ENCODE peak calls at places on chromosomes 4 and X, in seven cellular contexts. One of them, this sample, is unnamed.

GRCh38 chr4:174222266-174222872 is 61.1 kb downstream of the FBXO8 start:
- DNase-seq in IMR-90: peak; percentile 29
- DNase-seq in adrenal gland: no peak
- DNase-seq in right atrium auricular region: no peak
- DNase-seq in left ventricle myocardium inferior: no peak
- DNase-seq in mammary epithelial cell: peak; percentile 14
- DNase-seq in GM23248: peak; percentile 51
- DNase-seq in this sample: no peak

GRCh38 chr4:139015948-139016451 is 419 bp downstream of the NOCT start:
- DNase-seq in left ventricle myocardium inferior: peak; percentile 30
- DNase-seq in adrenal gland: peak; percentile 71
- DNase-seq in IMR-90: peak; percentile 20
- DNase-seq in mammary epithelial cell: peak; percentile 42
- DNase-seq in GM23248: peak; percentile 61
- DNase-seq in right atrium auricular region: no peak
- DNase-seq in this sample: peak; percentile 28

GRCh38 chr4:105544517-105544916 is 7.9 kb upstream of the ARHGEF38 start:
- DNase-seq in IMR-90: no peak
- DNase-seq in GM23248: no peak
- DNase-seq in right atrium auricular region: no peak
- DNase-seq in left ventricle myocardium inferior: no peak
- DNase-seq in adrenal gland: no peak
- DNase-seq in mammary epithelial cell: no peak
- DNase-seq in this sample: no peak

GRCh38 chr4:133112641-133113040 is 36.5 kb upstream of the PCDH10 start:
- DNase-seq in adrenal gland: no peak
- DNase-seq in left ventricle myocardium inferior: no peak
- DNase-seq in IMR-90: no peak
- DNase-seq in mammary epithelial cell: no peak
- DNase-seq in right atrium auricular region: no peak
- DNase-seq in GM23248: no peak
- DNase-seq in this sample: no peak

GRCh38 chrX:21683910-21684309 is 25.8 kb upstream of the KLHL34 start:
- DNase-seq in GM23248: peak; percentile 69
- DNase-seq in adrenal gland: no peak
- DNase-seq in left ventricle myocardium inferior: no peak
- DNase-seq in IMR-90: peak; percentile 74
- DNase-seq in mammary epithelial cell: no peak
- DNase-seq in right atrium auricular region: no peak
- DNase-seq in this sample: no peak

GRCh38 chrX:72142094-72142843 is 10.6 kb upstream of the RTL5 start:
- DNase-seq in left ventricle myocardium inferior: no peak
- DNase-seq in GM23248: no peak
- DNase-seq in IMR-90: no peak
- DNase-seq in right atrium auricular region: no peak
- DNase-seq in mammary epithelial cell: no peak
- DNase-seq in adrenal gland: peak; percentile 69
- DNase-seq in this sample: no peak

GRCh38 chr4:10554694-10555093 is 97.5 kb upstream of the ZNF518B start:
- DNase-seq in GM23248: peak; percentile 78
- DNase-seq in right atrium auricular region: peak; percentile 67
- DNase-seq in IMR-90: peak; percentile 59
- DNase-seq in mammary epithelial cell: peak; percentile 61
- DNase-seq in adrenal gland: peak; percentile 84
- DNase-seq in left ventricle myocardium inferior: no peak
- DNase-seq in this sample: no peak

GRCh38 chr4:40916880-40917279 is 167.1 kb downstream of the NSUN7 start:
- DNase-seq in mammary epithelial cell: no peak
- DNase-seq in right atrium auricular region: no peak
- DNase-seq in left ventricle myocardium inferior: peak; percentile 38
- DNase-seq in adrenal gland: peak; percentile 63
- DNase-seq in GM23248: peak; percentile 57
- DNase-seq in IMR-90: no peak
- DNase-seq in this sample: no peak

GRCh38 chrX:38754102-38754790 is 47.0 kb upstream of the MID1IP1 start:
- DNase-seq in mammary epithelial cell: peak; percentile 35
- DNase-seq in left ventricle myocardium inferior: no peak
- DNase-seq in right atrium auricular region: no peak
- DNase-seq in adrenal gland: peak; percentile 60
- DNase-seq in GM23248: peak; percentile 61
- DNase-seq in IMR-90: peak; percentile 58
- DNase-seq in this sample: peak; percentile 1

GRCh38 chr4:13966241-13967195 is 339.0 kb upstream of the BOD1L1 start:
- DNase-seq in GM23248: peak; percentile 87
- DNase-seq in adrenal gland: no peak
- DNase-seq in right atrium auricular region: no peak
- DNase-seq in mammary epithelial cell: peak; percentile 46
- DNase-seq in left ventricle myocardium inferior: no peak
- DNase-seq in IMR-90: peak; percentile 82
- DNase-seq in this sample: no peak

GRCh38 chr4:20773144-20773997 is 73.1 kb downstream of the PACRGL start:
- DNase-seq in IMR-90: peak; percentile 54
- DNase-seq in right atrium auricular region: peak; percentile 58
- DNase-seq in left ventricle myocardium inferior: no peak
- DNase-seq in GM23248: peak; percentile 82
- DNase-seq in adrenal gland: peak; percentile 56
- DNase-seq in mammary epithelial cell: peak; percentile 53
- DNase-seq in this sample: peak; percentile 1

GRCh38 chr4:114077610-114078009 is 98.2 kb upstream of the ARSJ start:
- DNase-seq in IMR-90: peak; percentile 92
- DNase-seq in GM23248: peak; percentile 93
- DNase-seq in right atrium auricular region: no peak
- DNase-seq in left ventricle myocardium inferior: no peak
- DNase-seq in adrenal gland: no peak
- DNase-seq in mammary epithelial cell: peak; percentile 73
- DNase-seq in this sample: no peak

GRCh38 chr4:114398386-114398785 is 200.2 kb upstream of the UGT8 start:
- DNase-seq in mammary epithelial cell: no peak
- DNase-seq in IMR-90: no peak
- DNase-seq in right atrium auricular region: no peak
- DNase-seq in adrenal gland: no peak
- DNase-seq in GM23248: no peak
- DNase-seq in left ventricle myocardium inferior: no peak
- DNase-seq in this sample: no peak

GRCh38 chr4:186726440-186727148 is 2.9 kb upstream of the FAT1 start:
- DNase-seq in IMR-90: peak; percentile 80
- DNase-seq in mammary epithelial cell: peak; percentile 89
- DNase-seq in left ventricle myocardium inferior: peak; percentile 67
- DNase-seq in right atrium auricular region: no peak
- DNase-seq in adrenal gland: no peak
- DNase-seq in GM23248: peak; percentile 89
- DNase-seq in this sample: peak; percentile 31

GRCh38 chr4:118173956-118174355 is 139.7 kb downstream of the NDST3 start:
- DNase-seq in GM23248: peak; percentile 81
- DNase-seq in left ventricle myocardium inferior: no peak
- DNase-seq in mammary epithelial cell: peak; percentile 53
- DNase-seq in IMR-90: peak; percentile 96
- DNase-seq in right atrium auricular region: no peak
- DNase-seq in adrenal gland: no peak
- DNase-seq in this sample: no peak

GRCh38 chr4:80085081-80085480 is 12.1 kb upstream of the ANTXR2 start:
- DNase-seq in adrenal gland: no peak
- DNase-seq in left ventricle myocardium inferior: no peak
- DNase-seq in GM23248: no peak
- DNase-seq in IMR-90: no peak
- DNase-seq in mammary epithelial cell: no peak
- DNase-seq in right atrium auricular region: no peak
- DNase-seq in this sample: no peak

GRCh38 chr4:151260526-151260925 is 16.4 kb upstream of the PRSS48 start:
- DNase-seq in left ventricle myocardium inferior: no peak
- DNase-seq in IMR-90: no peak
- DNase-seq in right atrium auricular region: no peak
- DNase-seq in mammary epithelial cell: peak; percentile 73
- DNase-seq in adrenal gland: no peak
- DNase-seq in GM23248: peak; percentile 54
- DNase-seq in this sample: no peak

GRCh38 chrX:50081282-50081955 is 119.4 kb downstream of the AKAP4 start:
- DNase-seq in right atrium auricular region: no peak
- DNase-seq in IMR-90: peak; percentile 13
- DNase-seq in GM23248: peak; percentile 10
- DNase-seq in mammary epithelial cell: no peak
- DNase-seq in left ventricle myocardium inferior: peak; percentile 19
- DNase-seq in adrenal gland: peak; percentile 72
- DNase-seq in this sample: no peak

GRCh38 chrX:18026171-18026570 is 165.1 kb upstream of the RAI2 start:
- DNase-seq in adrenal gland: peak; percentile 68
- DNase-seq in mammary epithelial cell: no peak
- DNase-seq in GM23248: no peak
- DNase-seq in IMR-90: no peak
- DNase-seq in right atrium auricular region: no peak
- DNase-seq in left ventricle myocardium inferior: no peak
- DNase-seq in this sample: no peak

GRCh38 chrX:150450519-150451177 is 87.5 kb downstream of the MAMLD1 start:
- DNase-seq in GM23248: no peak
- DNase-seq in mammary epithelial cell: peak; percentile 39
- DNase-seq in right atrium auricular region: peak; percentile 32
- DNase-seq in IMR-90: no peak
- DNase-seq in left ventricle myocardium inferior: no peak
- DNase-seq in adrenal gland: no peak
- DNase-seq in this sample: no peak

GRCh38 chr4:7777871-7778523 is 161.7 kb downstream of the AFAP1 start:
- DNase-seq in adrenal gland: no peak
- DNase-seq in left ventricle myocardium inferior: no peak
- DNase-seq in GM23248: no peak
- DNase-seq in IMR-90: no peak
- DNase-seq in mammary epithelial cell: no peak
- DNase-seq in right atrium auricular region: no peak
- DNase-seq in this sample: no peak

GRCh38 chr4:7780751-7781348 is 158.8 kb downstream of the AFAP1 start:
- DNase-seq in adrenal gland: no peak
- DNase-seq in IMR-90: no peak
- DNase-seq in mammary epithelial cell: no peak
- DNase-seq in GM23248: no peak
- DNase-seq in left ventricle myocardium inferior: no peak
- DNase-seq in right atrium auricular region: no peak
- DNase-seq in this sample: no peak

GRCh38 chr4:7777017-7777710 is 162.5 kb downstream of the AFAP1 start:
- DNase-seq in IMR-90: no peak
- DNase-seq in adrenal gland: no peak
- DNase-seq in mammary epithelial cell: no peak
- DNase-seq in left ventricle myocardium inferior: no peak
- DNase-seq in right atrium auricular region: no peak
- DNase-seq in GM23248: no peak
- DNase-seq in this sample: no peak

GRCh38 chr4:7779194-7779768 is 160.4 kb downstream of the AFAP1 start:
- DNase-seq in adrenal gland: no peak
- DNase-seq in mammary epithelial cell: no peak
- DNase-seq in IMR-90: peak; percentile 49
- DNase-seq in GM23248: peak; percentile 75
- DNase-seq in left ventricle myocardium inferior: no peak
- DNase-seq in right atrium auricular region: no peak
- DNase-seq in this sample: no peak

DNA sequence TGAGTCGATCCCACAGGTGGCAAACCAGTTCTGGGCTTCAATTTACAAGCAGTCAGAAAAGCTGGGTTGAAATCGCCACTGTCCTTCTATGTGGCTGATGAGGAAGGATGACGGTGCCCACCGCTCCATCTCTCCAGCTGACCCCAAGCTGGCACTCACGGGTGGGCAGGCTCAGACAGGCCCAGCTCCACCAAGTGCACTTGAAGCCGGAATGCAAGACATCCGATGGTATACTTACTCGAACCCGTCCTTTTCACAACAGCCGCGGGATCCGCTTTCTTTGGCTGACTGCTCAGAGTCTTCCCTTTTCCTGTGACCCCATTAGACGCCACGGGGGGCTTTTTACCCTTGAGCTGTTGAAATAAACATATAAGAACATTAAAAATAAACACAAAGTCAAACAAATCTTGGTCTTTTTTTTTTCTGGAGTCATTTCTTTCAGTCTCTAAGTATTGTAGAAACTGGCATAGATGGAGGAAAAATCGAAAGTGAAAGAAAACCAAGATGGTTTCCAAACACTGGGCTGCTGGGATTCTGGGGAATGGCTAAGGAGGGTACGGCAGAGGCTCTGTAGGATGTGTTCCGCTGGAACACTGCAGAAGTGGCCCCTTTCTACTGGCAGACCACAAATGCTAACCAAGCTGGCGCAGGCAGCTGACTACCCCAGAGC is 161.0 kb downstream of the AFAP1 start:
- DNase-seq in right atrium auricular region: no peak
- DNase-seq in adrenal gland: no peak
- DNase-seq in GM23248: no peak
- DNase-seq in mammary epithelial cell: no peak
- DNase-seq in left ventricle myocardium inferior: no peak
- DNase-seq in IMR-90: peak; percentile 30
- DNase-seq in this sample: no peak
- H3K27ac ChIP-seq in right atrium auricular region: peak overlapping the region; percentile 71
- H3K27ac ChIP-seq in adrenal gland: no peak overlapping the region
- H3K27ac ChIP-seq in GM23248: peak overlapping the region; percentile 29
- H3K27ac ChIP-seq in mammary epithelial cell: no peak overlapping the region
- H3K27ac ChIP-seq in left ventricle myocardium inferior: peak overlapping the region; percentile 36
- H3K27ac ChIP-seq in IMR-90: peak overlapping the region; percentile 46
- H3K27ac ChIP-seq in this sample: peak overlapping the region; percentile 3

GRCh38 chr4:7354937-7355336 is 79.8 kb downstream of the PSAPL1 start:
- DNase-seq in adrenal gland: no peak
- DNase-seq in IMR-90: peak; percentile 42
- DNase-seq in mammary epithelial cell: no peak
- DNase-seq in GM23248: peak; percentile 62
- DNase-seq in right atrium auricular region: no peak
- DNase-seq in left ventricle myocardium inferior: no peak
- DNase-seq in this sample: no peak
- H3K27ac ChIP-seq in adrenal gland: no peak overlapping the region
- H3K27ac ChIP-seq in IMR-90: no peak overlapping the region
- H3K27ac ChIP-seq in mammary epithelial cell: no peak overlapping the region
- H3K27ac ChIP-seq in GM23248: no peak overlapping the region
- H3K27ac ChIP-seq in right atrium auricular region: no peak overlapping the region
- H3K27ac ChIP-seq in left ventricle myocardium inferior: no peak overlapping the region
- H3K27ac ChIP-seq in this sample: no peak overlapping the region

GRCh38 chr4:155667538-155668511 is 1.2 kb downstream of the GUCY1A1 start:
- DNase-seq in right atrium auricular region: peak; percentile 63
- DNase-seq in left ventricle myocardium inferior: peak; percentile 61
- DNase-seq in adrenal gland: peak; percentile 66
- DNase-seq in mammary epithelial cell: peak; percentile 47
- DNase-seq in IMR-90: peak; percentile 27
- DNase-seq in GM23248: peak; percentile 45
- DNase-seq in this sample: no peak
- H3K27ac ChIP-seq in right atrium auricular region: peak overlapping the region; percentile 93
- H3K27ac ChIP-seq in left ventricle myocardium inferior: peak overlapping the region; percentile 97
- H3K27ac ChIP-seq in adrenal gland: no peak overlapping the region
- H3K27ac ChIP-seq in mammary epithelial cell: no peak overlapping the region
- H3K27ac ChIP-seq in IMR-90: peak overlapping the region; percentile 36
- H3K27ac ChIP-seq in GM23248: no peak overlapping the region
- H3K27ac ChIP-seq in this sample: peak overlapping the region; percentile 84

DNA sequence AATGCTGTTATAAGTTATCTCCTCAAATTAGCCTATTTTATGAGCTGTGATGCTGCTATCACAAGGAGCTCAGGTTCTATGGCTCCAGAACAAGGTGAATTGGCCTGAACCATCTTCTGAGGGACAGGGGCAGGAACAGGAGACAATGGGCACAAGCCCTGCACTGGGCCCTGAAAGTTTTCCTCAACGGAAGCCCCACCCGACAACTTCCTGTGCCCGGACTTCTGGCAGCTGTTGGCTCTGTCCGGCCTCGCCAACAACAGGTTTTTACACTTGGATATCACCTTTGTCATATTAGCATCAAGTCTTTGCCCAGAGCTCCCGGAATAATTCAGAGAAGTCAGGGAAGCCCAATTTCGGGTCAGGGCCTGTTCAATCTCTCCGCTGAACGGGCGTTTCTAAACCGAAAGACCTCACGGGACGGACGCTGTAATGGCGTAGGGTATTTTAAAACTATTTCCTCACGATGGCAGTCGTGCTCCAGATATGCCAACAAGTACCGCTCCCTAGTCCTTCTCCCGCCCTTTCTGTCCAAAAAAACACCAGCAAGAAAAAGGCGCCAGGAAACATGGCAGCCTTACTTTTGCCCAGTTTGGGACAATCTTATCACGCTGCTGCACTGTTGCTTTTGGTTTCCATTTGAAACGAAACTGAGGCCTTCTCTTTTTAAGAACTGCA is 201.0 kb upstream of the STK26 start:
- DNase-seq in adrenal gland: no peak
- DNase-seq in left ventricle myocardium inferior: no peak
- DNase-seq in mammary epithelial cell: peak; percentile 69
- DNase-seq in IMR-90: peak; percentile 85
- DNase-seq in right atrium auricular region: peak; percentile 80
- DNase-seq in GM23248: no peak
- DNase-seq in this sample: no peak
- H3K27ac ChIP-seq in adrenal gland: peak overlapping the region; percentile 63
- H3K27ac ChIP-seq in left ventricle myocardium inferior: peak overlapping the region; percentile 71
- H3K27ac ChIP-seq in mammary epithelial cell: peak overlapping the region; percentile 55
- H3K27ac ChIP-seq in IMR-90: peak overlapping the region; percentile 94
- H3K27ac ChIP-seq in right atrium auricular region: peak overlapping the region; percentile 73
- H3K27ac ChIP-seq in GM23248: no peak overlapping the region
- H3K27ac ChIP-seq in this sample: peak overlapping the region; percentile 91